ENCODE peak calls at places on chromosomes 13 and 19, in six cellular contexts. T is AG08396; J is NCI-H82; O is naive thymus-derived CD4-positive, alpha-beta T cell; E is CD4-positive, alpha-beta T cell; I is stimulated activated CD8-positive, alpha-beta memory T cell treated with anti-CD3 and anti-CD28 coated beads, Interleukin-15, amount 100 ng/mL, for 24 hours. H is an unnamed sample.
A peak's percentile ranks its signal among the peaks of the same experiment; 100 is the strongest.

GRCh38 chr13:59755647-59756290 is 408.0 kb downstream of the DIAPH3 start:
- DNase-seq in T (no peak), O (no peak), J (no peak), I (no peak), E (no peak), H (no peak)

GRCh38 chr19:38514812-38515633 is 81.5 kb downstream of the RYR1 start:
- DNase-seq in T (peak; percentile 89), O (peak; percentile 47), J (peak; percentile 80), I (peak; percentile 63), E (peak; percentile 74), H (peak; percentile 76)

GRCh38 chr19:34504809-34505291 is 23.3 kb downstream of the WTIP start:
- DNase-seq in J (no peak), T (peak; percentile 3), O (no peak), I (no peak), E (no peak), H (no peak)

GRCh38 chr13:31982540-31982939 is 49.0 kb upstream of the FRY start:
- DNase-seq in O (no peak), E (no peak), J (no peak), I (no peak), T (peak; percentile 60), H (peak; percentile 78)

GRCh38 chr13:45315520-45316167 is 25.3 kb downstream of the TPT1 start:
- DNase-seq in I (no peak), E (no peak), J (no peak), O (no peak), T (no peak), H (peak; percentile 67)

GRCh38 chr19:42143341-42144234 is 11.3 kb upstream of the POU2F2 start:
- DNase-seq in I (no peak), O (no peak), J (peak; percentile 81), T (peak; percentile 51), E (no peak), H (no peak)

GRCh38 chr13:36124236-36124822 is 6.9 kb downstream of the DCLK1 start:
- DNase-seq in E (no peak), J (no peak), T (peak; percentile 56), O (no peak), I (no peak), H (no peak)

GRCh38 chr13:97238432-97238831 is 16.3 kb downstream of the MBNL2 start:
- DNase-seq in J (no peak), T (no peak), I (no peak), O (no peak), E (no peak), H (no peak)

GRCh38 chr13:72293206-72293605 is 426.2 kb upstream of the DACH1 start:
- DNase-seq in E (no peak), T (no peak), I (no peak), O (no peak), J (no peak), H (no peak)

GRCh38 chr19:40528533-40529092 is 48.1 kb upstream of the SHKBP1 start:
- DNase-seq in O (no peak), I (no peak), J (no peak), E (no peak), T (no peak), H (no peak)

GRCh38 chr19:28289294-28290063 is 923.5 kb downstream of the UQCRFS1 start:
- DNase-seq in O (no peak), T (peak; percentile 16), J (peak; percentile 38), E (no peak), I (no peak), H (no peak)

GRCh38 chr19:8421484-8422461 is 8.7 kb downstream of the MARCHF2 start:
- DNase-seq in J (no peak), I (no peak), O (no peak), E (no peak), T (no peak), H (no peak)

GRCh38 chr19:3760871-3761361 is 576 bp downstream of the APBA3 start:
- DNase-seq in O (peak; percentile 27), T (no peak), I (no peak), J (peak; percentile 35), E (no peak), H (no peak)

GRCh38 chr19:6161271-6161850 is 25.9 kb downstream of the ACSBG2 start:
- DNase-seq in T (peak; percentile 12), J (peak; percentile 27), O (peak; percentile 81), I (no peak), E (no peak), H (peak; percentile 37)

GRCh38 chr19:30274987-30275386 is 97.2 kb upstream of the ZNF536 start:
- DNase-seq in E (no peak), I (no peak), T (no peak), O (no peak), J (no peak), H (no peak)

GRCh38 chr13:70171151-70171550 is 62.9 kb upstream of the KLHL1 start:
- DNase-seq in I (no peak), J (no peak), E (no peak), T (no peak), O (no peak), H (no peak)

GRCh38 chr19:47703301-47703700 is 9.9 kb upstream of the EHD2 start:
- DNase-seq in I (no peak), E (no peak), O (no peak), T (no peak), J (peak; percentile 93), H (no peak)

GRCh38 chr13:26558912-26559485 is 1.5 kb downstream of the WASF3 start:
- DNase-seq in I (no peak), E (no peak), J (peak; percentile 59), T (no peak), O (no peak), H (no peak)

GRCh38 chr13:110301606-110302131 is 5.3 kb downstream of the COL4A1 start:
- DNase-seq in T (peak; percentile 80), I (no peak), J (no peak), O (no peak), E (no peak), H (no peak)

GRCh38 chr13:45718063-45718462 is 15.9 kb downstream of the CBY2 start:
- DNase-seq in J (peak; percentile 45), I (no peak), E (no peak), T (peak; percentile 40), O (no peak), H (no peak)

GRCh38 chr19:9161427-9161826 is 17.4 kb upstream of the OR7D2 start:
- DNase-seq in O (no peak), T (no peak), E (no peak), J (no peak), I (no peak), H (no peak)

GRCh38 chr13:23500858-23501257 is 67.4 kb upstream of the SACS start:
- DNase-seq in O (no peak), T (peak; percentile 66), J (no peak), I (no peak), E (no peak), H (no peak)

GRCh38 chr13:65036999-65037398 is 2193.1 kb downstream of the PCDH9 start:
- DNase-seq in T (no peak), E (no peak), O (no peak), I (no peak), J (no peak), H (no peak)

GRCh38 chr19:6018786-6019185 is 40.8 kb upstream of the RANBP3 start:
- DNase-seq in O (no peak), J (peak; percentile 27), E (no peak), T (no peak), I (no peak), H (no peak)

GRCh38 chr19:13077233-13077632 is 25.4 kb downstream of the LYL1 start:
- DNase-seq in T (no peak), I (no peak), O (no peak), E (no peak), J (no peak), H (no peak)

GRCh38 chr19:18304194-18304495 is 18.7 kb downstream of the LSM4 start:
- DNase-seq in J (peak; percentile 85), T (no peak), E (no peak), O (peak; percentile 35), I (no peak), H (peak; percentile 67)

GRCh38 chr13:44416297-44416696 is 42.7 kb downstream of the SERP2 start:
- DNase-seq in J (no peak), E (no peak), O (no peak), T (no peak), I (no peak), H (no peak)

GRCh38 chr19:35306473-35307246 is 14.7 kb downstream of the MAG start:
- DNase-seq in T (no peak), I (no peak), E (no peak), J (peak; percentile 47), O (no peak), H (peak; percentile 33)

GRCh38 chr19:39360599-39360998 is 18.4 kb downstream of the SAMD4B start:
- DNase-seq in O (no peak), T (no peak), E (no peak), I (no peak), J (no peak), H (no peak)

GRCh38 chr19:46125447-46125846 is 959 bp upstream of the IGFL3 start:
- DNase-seq in E (no peak), O (no peak), I (no peak), T (no peak), J (no peak), H (no peak)

GRCh38 chr13:60396008-60396782 is 825 bp upstream of the TDRD3 start:
- DNase-seq in J (peak; percentile 99), E (peak; percentile 82), T (peak; percentile 96), O (peak; percentile 70), I (peak; percentile 70), H (peak; percentile 95)

GRCh38 chr13:52405369-52405766 is 604 bp downstream of the THSD1 start:
- DNase-seq in T (no peak), O (no peak), E (no peak), I (no peak), J (peak; percentile 66), H (no peak)

GRCh38 chr19:39093761-39094160 is 9.6 kb downstream of the ACP7 start:
- DNase-seq in O (no peak), J (no peak), I (no peak), T (no peak), E (no peak), H (no peak)

GRCh38 chr19:1773173-1773572 is 19.9 kb downstream of the ONECUT3 start:
- DNase-seq in J (no peak), E (no peak), T (no peak), I (no peak), O (no peak), H (no peak)

GRCh38 chr13:32736648-32737047 is 150.4 kb downstream of the PDS5B start:
- DNase-seq in E (no peak), T (no peak), I (no peak), O (no peak), J (no peak), H (no peak)

GRCh38 chr19:39444598-39445257 is 654 bp upstream of the SUPT5H start:
- DNase-seq in O (no peak), I (no peak), E (no peak), T (no peak), J (peak; percentile 30), H (no peak)

GRCh38 chr13:21053231-21053630 is 8.2 kb downstream of the LATS2 start:
- DNase-seq in I (no peak), E (no peak), O (no peak), T (no peak), J (no peak), H (no peak)

H was measured in Right ventricle myocardium superior.